ENCODE peak calls at places on chromosomes 13 and 19, in five cellular contexts. One of them, this sample, is unnamed.

GRCh38 chr19:34172661-34173144 is 399 bp downstream of the LSM14A start:
- DNase-seq in breast epithelium: no peak
- DNase-seq in stimulated activated CD4-positive, alpha-beta T cell treated with anti-CD3 and anti-CD28 coated beads, Interleukin-2, amount 100 ng/mL, for 48 hours: no peak
- DNase-seq in hypothalamus: no peak
- DNase-seq in tibial artery: no peak
- DNase-seq in this sample: no peak

GRCh38 chr19:2240881-2241760 is 4.5 kb downstream of the SF3A2 start:
- DNase-seq in stimulated activated CD4-positive, alpha-beta T cell treated with anti-CD3 and anti-CD28 coated beads, Interleukin-2, amount 100 ng/mL, for 48 hours: no peak
- DNase-seq in hypothalamus: no peak
- DNase-seq in tibial artery: no peak
- DNase-seq in breast epithelium: no peak
- DNase-seq in this sample: no peak

GRCh38 chr13:98656223-98656622 is 79.3 kb upstream of the STK24 start:
- DNase-seq in hypothalamus: no peak
- DNase-seq in tibial artery: no peak
- DNase-seq in stimulated activated CD4-positive, alpha-beta T cell treated with anti-CD3 and anti-CD28 coated beads, Interleukin-2, amount 100 ng/mL, for 48 hours: no peak
- DNase-seq in breast epithelium: no peak
- DNase-seq in this sample: no peak

GRCh38 chr13:30364133-30364532 is 56.8 kb upstream of the KATNAL1 start:
- DNase-seq in breast epithelium: no peak
- DNase-seq in stimulated activated CD4-positive, alpha-beta T cell treated with anti-CD3 and anti-CD28 coated beads, Interleukin-2, amount 100 ng/mL, for 48 hours: no peak
- DNase-seq in tibial artery: no peak
- DNase-seq in hypothalamus: no peak
- DNase-seq in this sample: no peak

GRCh38 chr19:54551293-54551692 is 22.3 kb upstream of the LILRA2 start:
- DNase-seq in tibial artery: no peak
- DNase-seq in hypothalamus: no peak
- DNase-seq in breast epithelium: no peak
- DNase-seq in stimulated activated CD4-positive, alpha-beta T cell treated with anti-CD3 and anti-CD28 coated beads, Interleukin-2, amount 100 ng/mL, for 48 hours: no peak
- DNase-seq in this sample: no peak

GRCh38 chr13:22387899-22388298 is 717.0 kb downstream of the FGF9 start:
- DNase-seq in tibial artery: no peak
- DNase-seq in hypothalamus: no peak
- DNase-seq in stimulated activated CD4-positive, alpha-beta T cell treated with anti-CD3 and anti-CD28 coated beads, Interleukin-2, amount 100 ng/mL, for 48 hours: no peak
- DNase-seq in breast epithelium: no peak
- DNase-seq in this sample: no peak

GRCh38 chr13:41649659-41650058 is 192.3 kb downstream of the RGCC start:
- DNase-seq in hypothalamus: no peak
- DNase-seq in breast epithelium: no peak
- DNase-seq in tibial artery: no peak
- DNase-seq in stimulated activated CD4-positive, alpha-beta T cell treated with anti-CD3 and anti-CD28 coated beads, Interleukin-2, amount 100 ng/mL, for 48 hours: no peak
- DNase-seq in this sample: no peak

GRCh38 chr13:111460548-111461444 is 140.4 kb downstream of the TEX29 start:
- DNase-seq in stimulated activated CD4-positive, alpha-beta T cell treated with anti-CD3 and anti-CD28 coated beads, Interleukin-2, amount 100 ng/mL, for 48 hours: no peak
- DNase-seq in breast epithelium: no peak
- DNase-seq in hypothalamus: peak
- DNase-seq in tibial artery: no peak
- DNase-seq in this sample: peak

GRCh38 chr13:99432637-99433542 is 68.4 kb upstream of the TM9SF2 start:
- DNase-seq in tibial artery: peak
- DNase-seq in breast epithelium: no peak
- DNase-seq in hypothalamus: peak
- DNase-seq in stimulated activated CD4-positive, alpha-beta T cell treated with anti-CD3 and anti-CD28 coated beads, Interleukin-2, amount 100 ng/mL, for 48 hours: peak
- DNase-seq in this sample: no peak

GRCh38 chr13:31859546-31859945 is 120.2 kb downstream of the RXFP2 start:
- DNase-seq in tibial artery: no peak
- DNase-seq in stimulated activated CD4-positive, alpha-beta T cell treated with anti-CD3 and anti-CD28 coated beads, Interleukin-2, amount 100 ng/mL, for 48 hours: no peak
- DNase-seq in breast epithelium: no peak
- DNase-seq in hypothalamus: peak
- DNase-seq in this sample: no peak

This sample was measured in amygdala.